ENCODE peak calls at places on chromosomes 11 and 22, in four cellular contexts. I, E, P and J are unnamed samples.

GRCh38 chr11:2718817-2719438 is 19.1 kb upstream of the KCNQ1OT1 start:
- DNase-seq in I (no peak), E (no peak), P (no peak), J (no peak)

GRCh38 chr11:79449040-79449439 is 8.2 kb upstream of the TENM4 start:
- DNase-seq in I (no peak), E (no peak), P (no peak), J (no peak)

GRCh38 chr11:10715571-10715970 is 22.0 kb upstream of the IRAG1 start:
- DNase-seq in I (no peak), E (no peak), P (no peak), J (no peak)

GRCh38 chr11:132838621-132839020 is 693.7 kb downstream of the OPCML start:
- DNase-seq in I (no peak), E (no peak), P (no peak), J (no peak)

GRCh38 chr11:129731316-129731715 is 84.3 kb upstream of the TMEM45B start:
- DNase-seq in I (no peak), E (no peak), P (no peak), J (no peak)

GRCh38 chr11:65383778-65384177 is 1.3 kb upstream of the SLC25A45 start:
- DNase-seq in I (no peak), E (no peak), P (no peak), J (no peak)

GRCh38 chr22:11629661-11630385 is 3898.2 kb upstream of the OR11H1 start:
- DNase-seq in I (no peak), E (no peak), P (no peak), J (no peak)

GRCh38 chr22:47032091-47032943 is 269.9 kb downstream of the TBC1D22A start:
- DNase-seq in I (no peak), E (no peak), P (no peak), J (no peak)

GRCh38 chr11:45713573-45713972 is 48.2 kb upstream of the CHST1 start:
- DNase-seq in I (no peak), E (no peak), P (no peak), J (no peak)